ENCODE peak calls at places on chromosomes 7 and 10, in six cellular contexts. H is stimulated activated CD4-positive, alpha-beta T cell treated with anti-CD3 and anti-CD28 coated beads, Interleukin-4, amount 100 ng/mL, for 48 hours; O is psoas muscle; Z is BJ; N is EL; U is naive thymus-derived CD8-positive, alpha-beta T cell. J is an unnamed sample.

GRCh38 chr7:26648429-26649015 is 215.9 kb downstream of the SKAP2 start:
- DNase-seq in H (no peak), O (no peak), Z (peak), N (peak), U (no peak), J (no peak)

GRCh38 chr7:8060241-8060640 is 91.6 kb downstream of the GLCCI1 start:
- DNase-seq in H (no peak), O (no peak), Z (no peak), N (peak), U (no peak), J (no peak)

GRCh38 chr7:11726251-11727155 is 105.5 kb downstream of the THSD7A start:
- DNase-seq in H (no peak), O (peak), Z (peak), N (no peak), U (no peak), J (no peak)

GRCh38 chr10:6069101-6069931 is 7.1 kb upstream of the IL2RA start:
- DNase-seq in H (no peak), O (no peak), Z (no peak), N (no peak), U (no peak), J (no peak)

GRCh38 chr7:37481154-37481553 is 32.5 kb upstream of the ELMO1 start:
- DNase-seq in H (no peak), O (no peak), Z (no peak), N (no peak), U (no peak), J (no peak)

GRCh38 chr7:114943953-114944741 is 22.3 kb downstream of the MDFIC start:
- DNase-seq in H (no peak), O (no peak), Z (no peak), N (no peak), U (no peak), J (no peak)

GRCh38 chr7:136667584-136667983 is 200.9 kb upstream of the CHRM2 start:
- DNase-seq in H (no peak), O (no peak), Z (no peak), N (no peak), U (no peak), J (no peak)

GRCh38 chr10:123570898-123571515 is 95.1 kb upstream of the GPR26 start:
- DNase-seq in H (no peak), O (no peak), Z (no peak), N (no peak), U (no peak), J (no peak)

GRCh38 chr10:75062191-75062849 is 49.1 kb upstream of the SAMD8 start:
- DNase-seq in H (no peak), O (peak), Z (peak), N (no peak), U (no peak), J (no peak)

GRCh38 chr7:36712015-36712414 is 12.3 kb downstream of the AOAH start:
- DNase-seq in H (no peak), O (no peak), Z (no peak), N (no peak), U (no peak), J (no peak)